ENCODE peak calls at places on chromosome 16, in six cellular contexts. F, A, H, W, G and L are unnamed samples.

GRCh38 chr16:46894011-46894672 is 10.0 kb downstream of the GPT2 start:
- DNase-seq in F (peak; percentile 25), A (no peak), H (no peak), W (no peak), G (no peak), L (no peak)

GRCh38 chr16:28553776-28554633 is at the start of gene SGF29:
- DNase-seq in F (peak; percentile 95), A (peak; percentile 93), H (peak; percentile 80), W (peak; percentile 99), G (peak; percentile 86), L (peak; percentile 98)

GRCh38 chr16:878071-878784 is 77.7 kb upstream of the GNG13 start:
- DNase-seq in F (no peak), A (peak; percentile 33), H (no peak), W (peak; percentile 80), G (peak; percentile 44), L (peak; percentile 80)

GRCh38 chr16:282944-283744 is at the start of gene PDIA2:
- DNase-seq in F (no peak), A (no peak), H (no peak), W (no peak), G (no peak), L (no peak)

GRCh38 chr16:11836653-11837244 is 14.6 kb downstream of the RSL1D1 start:
- DNase-seq in F (peak; percentile 83), A (no peak), H (peak; percentile 32), W (no peak), G (no peak), L (no peak)

GRCh38 chr16:14527411-14528044 is 102.5 kb downstream of the PARN start:
- DNase-seq in F (peak; percentile 84), A (no peak), H (no peak), W (no peak), G (no peak), L (peak; percentile 49)

GRCh38 chr16:1825864-1826690 is 548 bp downstream of the HAGH start:
- DNase-seq in F (peak; percentile 82), A (peak; percentile 81), H (peak; percentile 49), W (peak; percentile 75), G (no peak), L (peak; percentile 85)

GRCh38 chr16:4330277-4330882 is 14.5 kb downstream of the GLIS2 start:
- DNase-seq in F (peak; percentile 81), A (peak; percentile 61), H (peak; percentile 66), W (peak; percentile 94), G (no peak), L (peak; percentile 82)

GRCh38 chr16:17273142-17273561 is 197.6 kb downstream of the XYLT1 start:
- DNase-seq in F (peak; percentile 97), A (no peak), H (peak; percentile 7), W (no peak), G (peak; percentile 69), L (no peak)

GRCh38 chr16:30958164-30959083 is 870 bp downstream of the SETD1A start:
- DNase-seq in F (peak; percentile 82), A (peak; percentile 41), H (peak; percentile 29), W (peak; percentile 93), G (peak; percentile 35), L (peak; percentile 80)

DNA sequence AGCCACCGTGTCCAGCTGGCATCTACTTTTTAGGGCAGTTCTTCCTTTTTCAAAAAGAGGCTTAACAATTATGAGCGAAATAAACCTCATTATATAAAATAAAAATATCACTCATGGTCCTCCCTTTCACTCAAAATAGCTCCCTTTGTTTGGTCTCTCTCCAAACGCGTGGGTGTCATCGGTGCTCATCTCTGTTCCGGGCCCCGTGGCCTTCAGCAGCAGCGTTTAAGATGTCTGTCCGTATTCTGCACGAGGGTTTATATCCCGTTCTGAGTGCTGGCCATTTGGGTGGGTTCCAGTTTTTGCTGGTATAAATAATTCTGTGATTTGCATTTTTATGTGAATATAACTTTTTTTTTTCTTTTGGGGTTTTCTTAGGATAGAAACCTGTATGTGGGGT is 33.4 kb downstream of the PRMT7 start:
- DNase-seq in F (no peak), A (no peak), H (no peak), W (no peak), G (no peak), L (no peak)
- H3K9ac ChIP-seq in F (no peak overlapping the region), A (no peak overlapping the region), H (no peak overlapping the region), W (no peak overlapping the region), G (no peak overlapping the region), L (no peak overlapping the region)

GRCh38 chr16:67039260-67040020 is 10.5 kb downstream of the CBFB start:
- DNase-seq in F (no peak), A (no peak), H (no peak), W (no peak), G (no peak), L (no peak)

GRCh38 chr16:67036323-67036741 is 7.4 kb downstream of the CBFB start:
- DNase-seq in F (no peak), A (no peak), H (no peak), W (no peak), G (no peak), L (no peak)

GRCh38 chr16:67030221-67030962 is 1.4 kb downstream of the CBFB start:
- DNase-seq in F (no peak), A (no peak), H (no peak), W (no peak), G (no peak), L (no peak)

GRCh38 chr16:67035364-67035763 is 6.4 kb downstream of the CBFB start:
- DNase-seq in F (no peak), A (no peak), H (no peak), W (no peak), G (no peak), L (peak; percentile 71)

DNA sequence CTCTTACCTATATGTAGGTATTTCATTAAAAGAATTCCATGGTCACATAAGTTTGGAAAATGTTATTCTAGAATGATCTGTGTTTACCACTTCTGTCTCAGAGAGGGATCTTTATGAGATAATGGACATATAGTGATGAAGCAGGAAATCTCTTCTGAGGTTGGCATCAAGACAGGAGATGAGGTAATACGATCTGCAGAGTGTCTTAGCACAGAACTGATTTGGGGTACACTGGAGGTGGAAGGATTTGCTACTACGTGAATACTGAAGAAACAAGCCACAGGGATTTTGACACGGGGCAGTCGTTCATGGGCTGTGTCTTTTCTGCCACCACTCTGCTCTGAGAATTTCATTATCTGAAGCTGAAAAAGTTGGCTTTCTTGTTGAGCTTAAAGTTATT is 5.5 kb downstream of the CBFB start:
- DNase-seq in F (peak; percentile 64), A (no peak), H (no peak), W (no peak), G (no peak), L (no peak)
- H3K36me3 ChIP-seq in F (peaks cover 19% of the 10 kb centered on the region), A (peaks cover 8% of the 10 kb centered on the region), H (peaks cover 12% of the 10 kb centered on the region), W (peaks cover 63% of the 10 kb centered on the region), G (peaks cover 18% of the 10 kb centered on the region), L (peaks cover 35% of the 10 kb centered on the region)

GRCh38 chr16:53996961-53997360 is 289.6 kb downstream of the IRX3 start:
- DNase-seq in F (no peak), A (no peak), H (no peak), W (no peak), G (no peak), L (no peak)

GRCh38 chr16:54000361-54000760 is 286.2 kb downstream of the IRX3 start:
- DNase-seq in F (no peak), A (no peak), H (no peak), W (no peak), G (no peak), L (no peak)

GRCh38 chr16:53998024-53998810 is 288.4 kb downstream of the IRX3 start:
- DNase-seq in F (no peak), A (no peak), H (no peak), W (no peak), G (no peak), L (no peak)

GRCh38 chr16:53999841-54000240 is 286.7 kb downstream of the IRX3 start:
- DNase-seq in F (peak; percentile 23), A (no peak), H (no peak), W (no peak), G (no peak), L (no peak)

GRCh38 chr16:53999123-53999522 is 287.5 kb downstream of the IRX3 start:
- DNase-seq in F (no peak), A (no peak), H (no peak), W (no peak), G (no peak), L (no peak)
- H3K9me2 ChIP-seq in F (no peaks in the 10 kb centered on the region), A (no peaks in the 10 kb centered on the region), H (no peaks in the 10 kb centered on the region), W (no peaks in the 10 kb centered on the region), G (no peaks in the 10 kb centered on the region), L (no peaks in the 10 kb centered on the region)

DNA sequence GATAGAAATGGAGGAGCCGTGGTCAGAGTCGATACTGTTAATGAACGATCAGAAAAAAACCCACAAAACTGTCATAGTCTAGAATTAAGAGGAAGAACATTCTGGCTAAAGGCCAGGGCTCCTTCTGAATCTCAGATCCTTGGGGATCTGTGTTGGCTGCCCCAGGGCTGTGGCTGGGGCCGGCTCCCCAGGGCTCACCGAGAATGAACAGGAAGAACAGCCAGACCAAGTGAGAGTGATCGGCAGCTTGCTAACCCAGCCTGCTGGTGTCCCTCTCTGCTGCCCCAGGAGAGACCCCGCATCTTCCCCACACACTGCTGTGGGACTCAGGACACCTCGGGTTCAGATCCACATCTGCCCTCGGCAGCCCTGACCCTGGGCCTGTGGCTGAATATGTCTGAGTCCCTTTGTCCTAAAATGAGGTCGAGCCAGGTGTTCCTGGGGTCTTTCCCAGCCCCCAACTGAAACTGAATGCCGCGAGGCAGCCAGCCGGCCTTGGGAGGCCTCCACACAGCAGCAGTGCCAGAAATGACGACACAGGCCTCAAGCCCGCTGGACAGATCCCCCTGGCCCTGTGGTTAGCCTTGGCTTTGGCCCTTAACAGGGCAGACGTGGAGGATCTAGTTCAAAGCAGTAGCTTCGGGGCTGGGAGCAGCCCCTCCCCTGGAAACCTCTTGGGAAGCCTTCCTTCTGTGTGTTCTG is 23.9 kb upstream of the CLEC18A start:
- DNase-seq in F (peak; percentile 77), A (no peak), H (no peak), W (no peak), G (no peak), L (no peak)
- H3K9ac ChIP-seq in F (peak overlapping the region; percentile 55), A (no peak overlapping the region), H (no peak overlapping the region), W (no peak overlapping the region), G (no peak overlapping the region), L (no peak overlapping the region)

DNA sequence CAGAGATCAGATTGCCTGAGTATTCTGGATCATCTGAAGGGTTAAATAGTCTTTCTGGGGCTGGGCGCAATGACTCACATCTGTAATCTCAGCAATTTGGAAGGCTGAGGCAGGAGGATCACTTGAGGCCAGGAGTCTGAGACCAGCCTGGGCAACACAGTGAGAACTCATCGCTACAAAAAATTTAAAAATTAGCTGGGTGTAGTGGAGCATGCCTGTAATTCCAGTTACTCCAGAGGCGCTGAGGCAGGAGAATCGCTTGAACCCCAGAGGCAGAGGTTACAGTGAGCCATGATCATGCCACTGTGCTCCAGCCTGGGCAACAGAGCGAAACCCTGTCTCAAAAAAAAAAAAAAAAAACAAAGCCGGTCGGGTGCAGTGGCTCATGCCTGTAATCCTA is 15.7 kb downstream of the MVP start:
- DNase-seq in F (no peak), A (no peak), H (no peak), W (no peak), G (no peak), L (no peak)
- H3K36me3 ChIP-seq in F (peaks cover 63% of the 10 kb centered on the region), A (no peaks in the 10 kb centered on the region), H (no peaks in the 10 kb centered on the region), W (peaks cover 41% of the 10 kb centered on the region), G (peaks cover 2% of the 10 kb centered on the region), L (no peaks in the 10 kb centered on the region)

GRCh38 chr16:85699224-85699558 is 10.4 kb upstream of the GINS2 start:
- DNase-seq in F (no peak), A (no peak), H (no peak), W (no peak), G (no peak), L (no peak)
- H3K9me2 ChIP-seq in F (no peaks in the 10 kb centered on the region), A (no peaks in the 10 kb centered on the region), H (no peaks in the 10 kb centered on the region), W (no peaks in the 10 kb centered on the region), G (no peaks in the 10 kb centered on the region), L (no peaks in the 10 kb centered on the region)

GRCh38 chr16:63787014-63787413 is 1334.8 kb downstream of the CDH11 start:
- DNase-seq in F (no peak), A (no peak), H (no peak), W (no peak), G (no peak), L (peak; percentile 49)
- H3K9ac ChIP-seq in F (no peak overlapping the region), A (no peak overlapping the region), H (no peak overlapping the region), W (no peak overlapping the region), G (no peak overlapping the region), L (no peak overlapping the region)